ENCODE peak calls at places on chromosomes 3 and 15, in four cellular contexts. J is A673, W is Ammon's horn, T is cerebellum. X is an unnamed sample.

GRCh38 chr3:9947025-9947995 is 4.9 kb downstream of the PRRT3 start:
- DNase-seq in W (peak), T (peak), J (peak), X (peak)

GRCh38 chr15:67146875-67147381 is 81.5 kb downstream of the SMAD3 start:
- DNase-seq in W (no peak), J (peak), T (no peak), X (no peak)

GRCh38 chr3:183061431-183062172 is 37.7 kb downstream of the MCCC1 start:
- DNase-seq in W (no peak), J (no peak), T (no peak), X (no peak)

GRCh38 chr3:13012228-13012691 is 61.0 kb downstream of the IQSEC1 start:
- DNase-seq in W (peak), J (peak), T (no peak), X (no peak)

GRCh38 chr3:108472011-108472591 is 38.3 kb downstream of the MYH15 start:
- DNase-seq in W (peak), J (peak), T (no peak), X (no peak)

GRCh38 chr15:62163847-62164499 is 1.1 kb downstream of the C2CD4B start:
- DNase-seq in W (no peak), J (peak), T (no peak), X (no peak)

GRCh38 chr15:64067564-64068030 is 21.3 kb upstream of the DAPK2 start:
- DNase-seq in J (peak), W (peak), T (peak), X (peak)

GRCh38 chr15:79212589-79213139 is 69.9 kb upstream of the ANKRD34C start:
- DNase-seq in W (no peak), J (no peak), T (no peak), X (no peak)

GRCh38 chr15:96728591-96728990 is 398.1 kb downstream of the NR2F2 start:
- DNase-seq in W (no peak), J (no peak), T (no peak), X (no peak)

GRCh38 chr3:6807967-6808588 is 52.8 kb upstream of the GRM7 start:
- DNase-seq in T (no peak), W (no peak), J (peak), X (no peak)

X was measured in COR-L47.